ENCODE peak calls at places on chromosomes 6 and 20, in six cellular contexts. L, T, H, V, R and D are unnamed samples.
A peak's percentile ranks its signal among the peaks of the same experiment; 100 is the strongest.

GRCh38 chr6:119324718-119325117 is 24.8 kb downstream of the MAN1A1 start:
- DNase-seq in H (no peak), R (no peak), L (no peak), T (no peak), V (no peak), D (no peak)

GRCh38 chr20:55216525-55217242 is 741.3 kb downstream of the DOK5 start:
- DNase-seq in L (no peak), V (no peak), H (no peak), R (no peak), T (no peak), D (no peak)

GRCh38 chr20:17533396-17533795 is 2.2 kb upstream of the BFSP1 start:
- DNase-seq in T (no peak), L (peak; percentile 39), H (peak; percentile 44), V (no peak), R (no peak), D (peak; percentile 72)

GRCh38 chr20:48682529-48683385 is 145.0 kb downstream of the PREX1 start:
- DNase-seq in L (no peak), H (peak; percentile 98), T (no peak), R (peak; percentile 94), V (peak; percentile 70), D (peak; percentile 98)

GRCh38 chr20:3172126-3172932 is 1.0 kb downstream of the LZTS3 start:
- DNase-seq in L (no peak), R (no peak), T (no peak), V (no peak), H (no peak), D (no peak)

GRCh38 chr6:20933057-20933792 is 399.0 kb downstream of the CDKAL1 start:
- DNase-seq in L (no peak), V (no peak), R (no peak), H (no peak), T (no peak), D (no peak)

GRCh38 chr6:166581091-166581511 is 5.4 kb downstream of the RAMACL start:
- DNase-seq in T (no peak), V (no peak), R (no peak), L (no peak), H (no peak), D (no peak)

GRCh38 chr6:79453558-79454042 is 83.6 kb downstream of the LCA5 start:
- DNase-seq in R (no peak), H (no peak), T (no peak), L (no peak), V (no peak), D (peak; percentile 81)

GRCh38 chr6:159047896-159048685 is 3.3 kb upstream of the TAGAP start:
- DNase-seq in T (no peak), V (no peak), R (no peak), H (no peak), L (no peak), D (no peak)

GRCh38 chr6:41334482-41335023 is 855 bp upstream of the NCR2 start:
- DNase-seq in T (no peak), L (peak; percentile 8), V (no peak), H (no peak), R (no peak), D (no peak)

GRCh38 chr20:24723953-24724352 is 225.1 kb upstream of the CST7 start:
- DNase-seq in R (no peak), T (no peak), H (peak; percentile 4), L (no peak), V (no peak), D (no peak)

GRCh38 chr6:157941101-157941863 is 40.4 kb upstream of the SYNJ2 start:
- DNase-seq in T (no peak), V (peak; percentile 72), L (no peak), H (no peak), R (no peak), D (no peak)

GRCh38 chr20:4885877-4886276 is 115.4 kb downstream of the SLC23A2 start:
- DNase-seq in T (no peak), R (no peak), L (no peak), V (no peak), H (no peak), D (no peak)

GRCh38 chr20:62615750-62616251 is 26.5 kb upstream of the SLCO4A1 start:
- DNase-seq in V (no peak), T (no peak), L (no peak), R (no peak), H (no peak), D (no peak)

GRCh38 chr6:155177369-155177961 is 86.3 kb upstream of the CLDN20 start:
- DNase-seq in V (no peak), H (peak; percentile 75), T (no peak), R (peak; percentile 74), L (peak; percentile 86), D (peak; percentile 93)